ENCODE peak calls at places on chromosomes 12 and 14, in six cellular contexts. N is activated CD4-positive, alpha-beta T cell treated with anti-CD3 and anti-CD28 coated beads, Interleukin-2, amount 10 ng/mL, durations not matched to agents 7 days and 5 days; Q is NCI-H1694; V is stimulated activated CD4-positive, alpha-beta T cell treated with anti-CD3 and anti-CD28 coated beads, Interleukin-1b, Interleukin-23, amount 100 ng/mL, for 24 hours; A is Right ventricle myocardium inferior; D is osteocyte. Z is an unnamed sample.

GRCh38 chr12:52884526-52885293 is 20.2 kb downstream of the KRT8 start:
- DNase-seq in N (peak), Q (peak), V (peak), A (peak), D (peak), Z (peak)

GRCh38 chr14:60195179-60195810 is 30.1 kb upstream of the DHRS7 start:
- DNase-seq in N (no peak), Q (no peak), V (no peak), A (no peak), D (no peak), Z (no peak)

GRCh38 chr14:76193696-76194095 is 42.0 kb downstream of the GPATCH2L start:
- DNase-seq in N (no peak), Q (no peak), V (no peak), A (no peak), D (no peak), Z (no peak)

GRCh38 chr12:124259168-124260066 is 35.5 kb upstream of the RFLNA start:
- DNase-seq in N (no peak), Q (no peak), V (no peak), A (no peak), D (no peak), Z (no peak)

GRCh38 chr14:57714487-57714899 is 151.4 kb downstream of the SLC35F4 start:
- DNase-seq in N (no peak), Q (no peak), V (no peak), A (no peak), D (no peak), Z (no peak)

GRCh38 chr12:84619053-84619452 is 293.5 kb downstream of the SLC6A15 start:
- DNase-seq in N (no peak), Q (no peak), V (no peak), A (no peak), D (no peak), Z (no peak)

GRCh38 chr12:5944053-5944452 is 1.0 kb downstream of the ANO2 start:
- DNase-seq in N (no peak), Q (no peak), V (no peak), A (no peak), D (peak), Z (no peak)

GRCh38 chr14:73476451-73476905 is 14.3 kb upstream of the RIOX1 start:
- DNase-seq in N (no peak), Q (no peak), V (no peak), A (no peak), D (no peak), Z (no peak)

GRCh38 chr12:27142102-27142721 is 59.8 kb upstream of the C12orf71 start:
- DNase-seq in N (peak), Q (peak), V (peak), A (no peak), D (peak), Z (peak)

GRCh38 chr14:44712095-44712822 is 205.2 kb upstream of the FSCB start:
- DNase-seq in N (no peak), Q (no peak), V (no peak), A (no peak), D (no peak), Z (no peak)

GRCh38 chr12:102964872-102965271 is 7.4 kb downstream of the ASCL1 start:
- DNase-seq in N (peak), Q (no peak), V (no peak), A (no peak), D (no peak), Z (no peak)

GRCh38 chr14:99947695-99948094 is 117.5 kb upstream of the EVL start:
- DNase-seq in N (no peak), Q (no peak), V (no peak), A (no peak), D (no peak), Z (no peak)

GRCh38 chr12:94941440-94941862 is 62.0 kb downstream of the NDUFA12 start:
- DNase-seq in N (peak), Q (no peak), V (peak), A (no peak), D (no peak), Z (no peak)